ENCODE peak calls at places on chromosomes 3 and 15, in four cellular contexts. M, A, D and U are unnamed samples.

GRCh38 chr15:40846846-40847224 is 3.0 kb downstream of the SPINT1 start:
- DNase-seq in A (peak; percentile 34), D (no peak), M (no peak), U (no peak)

GRCh38 chr3:73611176-73611575 is 13.6 kb downstream of the PDZRN3 start:
- DNase-seq in D (no peak), A (no peak), M (no peak), U (no peak)

GRCh38 chr3:55157736-55158135 is 229.9 kb upstream of the LRTM1 start:
- DNase-seq in D (no peak), M (no peak), A (peak; percentile 20), U (no peak)

GRCh38 chr15:67253517-67254237 is 784 bp downstream of the AAGAB start:
- DNase-seq in M (no peak), A (peak; percentile 7), D (no peak), U (peak; percentile 8)

GRCh38 chr3:183265713-183266417 is 12.8 kb downstream of the B3GNT5 start:
- DNase-seq in A (peak; percentile 97), D (no peak), M (no peak), U (peak; percentile 70)

GRCh38 chr3:195746751-195747150 is 26.0 kb downstream of the MUC20 start:
- DNase-seq in D (no peak), A (no peak), M (no peak), U (no peak)

GRCh38 chr3:151880326-151880725 is 6.9 kb downstream of the SUCNR1 start:
- DNase-seq in M (no peak), D (no peak), A (no peak), U (no peak)

GRCh38 chr15:51094606-51095569 is at the start of gene TNFAIP8L3:
- DNase-seq in A (no peak), M (peak; percentile 61), D (peak; percentile 77), U (no peak)

GRCh38 chr3:44504566-44504965 is 27.1 kb upstream of the ZNF445 start:
- DNase-seq in M (no peak), A (no peak), D (no peak), U (no peak)

GRCh38 chr3:44506556-44506955 is 29.1 kb upstream of the ZNF445 start:
- DNase-seq in A (no peak), M (no peak), D (no peak), U (no peak)

GRCh38 chr3:44506961-44507360 is 29.5 kb upstream of the ZNF445 start:
- DNase-seq in A (no peak), D (no peak), M (no peak), U (no peak)

GRCh38 chr3:44499149-44499898 is 21.9 kb upstream of the ZNF445 start:
- DNase-seq in D (no peak), M (no peak), A (no peak), U (no peak)

GRCh38 chr3:44501971-44502370 is 24.5 kb upstream of the ZNF445 start:
- DNase-seq in A (no peak), D (no peak), M (no peak), U (no peak)
- H3K9me3 ChIP-seq in A (peaks cover 37% of the 10 kb centered on the region), D (peaks cover 23% of the 10 kb centered on the region), M (no peaks in the 10 kb centered on the region), U (peaks cover 32% of the 10 kb centered on the region)

GRCh38 chr3:353191-353739 is 156.7 kb downstream of the CHL1 start:
- DNase-seq in D (no peak), M (no peak), A (no peak), U (no peak)

GRCh38 chr3:354433-354832 is 157.9 kb downstream of the CHL1 start:
- DNase-seq in M (peak; percentile 58), A (peak; percentile 85), D (no peak), U (no peak)

GRCh38 chr3:352599-352998 is 156.0 kb downstream of the CHL1 start:
- DNase-seq in M (no peak), A (no peak), D (no peak), U (no peak)

GRCh38 chr3:356947-357346 is 160.4 kb downstream of the CHL1 start:
- DNase-seq in D (no peak), A (peak; percentile 83), M (no peak), U (no peak)

DNA sequence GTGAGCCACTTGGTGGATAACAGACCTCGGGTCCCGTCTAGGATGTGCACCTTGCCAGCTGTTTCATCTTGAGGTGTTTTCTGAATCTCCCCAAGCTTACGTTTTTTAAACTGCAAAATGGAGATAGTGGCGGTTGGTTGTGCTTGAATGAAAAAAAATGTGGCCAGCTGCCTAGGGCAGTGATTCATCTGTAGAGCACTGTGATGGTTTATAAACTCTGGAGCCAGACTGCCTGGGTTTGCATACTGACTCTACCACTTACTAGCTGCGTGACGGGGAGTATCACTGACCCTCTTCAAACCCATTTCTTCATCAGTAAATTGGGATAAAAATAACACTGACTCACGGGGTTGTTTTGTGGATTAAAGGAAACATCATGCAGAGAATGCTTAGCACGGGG is 159.1 kb downstream of the CHL1 start:
- DNase-seq in A (peak; percentile 74), D (peak; percentile 36), M (no peak), U (no peak)
- H3K9me3 ChIP-seq in A (no peaks in the 10 kb centered on the region), D (no peaks in the 10 kb centered on the region), M (no peaks in the 10 kb centered on the region), U (no peaks in the 10 kb centered on the region)

GRCh38 chr3:21142949-21143348 is 608.1 kb downstream of the ZNF385D start:
- DNase-seq in A (no peak), D (no peak), M (peak; percentile 5), U (no peak)

GRCh38 chr3:21142031-21142430 is 609.0 kb downstream of the ZNF385D start:
- DNase-seq in M (no peak), D (no peak), A (no peak), U (no peak)

GRCh38 chr3:21138085-21138484 is 612.9 kb downstream of the ZNF385D start:
- DNase-seq in A (no peak), D (no peak), M (no peak), U (no peak)

GRCh38 chr3:21140785-21141184 is 610.2 kb downstream of the ZNF385D start:
- DNase-seq in M (no peak), D (no peak), A (no peak), U (no peak)
- H3K9me3 ChIP-seq in M (no peaks in the 10 kb centered on the region), D (no peaks in the 10 kb centered on the region), A (no peaks in the 10 kb centered on the region), U (no peaks in the 10 kb centered on the region)

DNA sequence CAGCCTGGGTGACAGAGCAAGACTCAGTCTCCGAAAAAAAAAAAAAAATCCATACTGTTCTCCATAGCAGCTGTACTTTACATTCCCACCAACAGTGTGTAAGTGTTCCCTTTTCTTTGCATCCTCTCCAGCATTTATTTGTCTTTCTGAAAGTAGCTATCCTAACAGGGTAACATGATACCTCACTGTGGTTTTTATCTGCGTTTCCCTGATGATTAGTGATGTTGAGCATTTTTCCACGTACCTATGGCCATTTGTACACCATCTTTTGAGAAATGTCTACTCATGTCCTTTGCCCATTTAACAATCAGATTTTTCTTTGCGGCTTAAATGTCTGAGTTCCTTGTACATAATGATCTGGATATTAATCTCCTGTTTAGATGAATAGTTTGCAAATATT is 119.3 kb downstream of the RFX7 start:
- DNase-seq in M (no peak), D (no peak), A (peak; percentile 22), U (peak; percentile 20)
- H3K9me3 ChIP-seq in M (peaks cover 5% of the 10 kb centered on the region), D (no peaks in the 10 kb centered on the region), A (peaks cover 10% of the 10 kb centered on the region), U (peaks cover 14% of the 10 kb centered on the region)

GRCh38 chr15:26287381-26287780 is 424.3 kb upstream of the ATP10A start:
- DNase-seq in D (no peak), A (no peak), M (no peak), U (no peak)
- H3K9me3 ChIP-seq in D (no peaks in the 10 kb centered on the region), A (peaks cover 13% of the 10 kb centered on the region), M (no peaks in the 10 kb centered on the region), U (peaks cover 3% of the 10 kb centered on the region)

GRCh38 chr3:43014990-43015389 is 35.9 kb downstream of the GASK1A start:
- DNase-seq in M (no peak), A (no peak), D (no peak), U (no peak)

GRCh38 chr3:43012189-43012588 is 33.1 kb downstream of the GASK1A start:
- DNase-seq in D (no peak), M (no peak), A (no peak), U (no peak)

GRCh38 chr3:43014216-43014615 is 35.1 kb downstream of the GASK1A start:
- DNase-seq in D (no peak), A (no peak), M (no peak), U (no peak)

GRCh38 chr3:43013256-43013655 is 34.1 kb downstream of the GASK1A start:
- DNase-seq in A (no peak), M (no peak), D (no peak), U (no peak)

GRCh38 chr3:43013743-43014155 is 34.6 kb downstream of the GASK1A start:
- DNase-seq in A (no peak), M (no peak), D (no peak), U (no peak)
- H3K9me3 ChIP-seq in A (peaks cover 3% of the 10 kb centered on the region), M (no peaks in the 10 kb centered on the region), D (no peaks in the 10 kb centered on the region), U (no peaks in the 10 kb centered on the region)

GRCh38 chr3:25471081-25471768 is 43.2 kb downstream of the RARB start:
- DNase-seq in A (no peak), M (no peak), D (no peak), U (no peak)
- H3K9me3 ChIP-seq in A (no peaks in the 10 kb centered on the region), M (no peaks in the 10 kb centered on the region), D (no peaks in the 10 kb centered on the region), U (no peaks in the 10 kb centered on the region)

DNA sequence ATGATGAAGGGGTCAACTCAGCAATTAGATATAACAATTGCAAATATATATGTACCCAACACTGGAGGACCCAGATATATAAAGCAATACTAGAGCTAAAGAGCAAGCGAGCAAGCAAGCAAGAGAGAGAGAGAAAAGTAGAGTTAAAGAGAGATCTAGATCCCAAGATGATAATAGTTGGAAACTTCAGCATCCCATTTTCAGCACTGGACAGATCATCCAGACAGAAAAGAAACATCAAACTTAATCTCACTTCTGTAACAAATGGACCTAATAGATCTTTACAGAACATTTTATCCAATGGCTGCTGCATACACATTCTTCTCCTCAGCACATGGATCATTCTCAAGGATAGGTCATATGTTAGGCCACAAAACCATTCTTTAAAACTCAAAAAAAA is 23.2 kb downstream of the PEAK1 start:
- DNase-seq in D (no peak), M (no peak), A (no peak), U (no peak)
- H3K9me3 ChIP-seq in D (no peaks in the 10 kb centered on the region), M (no peaks in the 10 kb centered on the region), A (peaks cover 16% of the 10 kb centered on the region), U (peaks cover 5% of the 10 kb centered on the region)